ENCODE peak calls at places on chromosomes 1 and 21, in ten cellular contexts. J is pancreas, Q is heart left ventricle, X is type B pancreatic cell, U is nephron progenitor cell, F is adrenal gland, M is Calu3, L is heart right ventricle, A is left ventricle myocardium inferior, B is astrocyte of the spinal cord. H is an unnamed sample.

GRCh38 chr1:171596705-171597104 is 25.3 kb upstream of the MYOCOS start:
- DNase-seq in J (no peak), Q (no peak), X (no peak), U (no peak), F (no peak), M (no peak), L (no peak), A (no peak), B (no peak), H (no peak)

GRCh38 chr1:10267319-10267718 is 56.9 kb downstream of the KIF1B start:
- DNase-seq in J (no peak), Q (no peak), X (no peak), U (no peak), F (no peak), M (no peak), L (peak; percentile 37), A (no peak), B (peak; percentile 39), H (no peak)

GRCh38 chr1:32335951-32336867 is at the start of gene MARCKSL1:
- DNase-seq in J (peak; percentile 64), Q (peak; percentile 92), X (peak; percentile 91), U (peak; percentile 93), F (peak; percentile 69), M (peak; percentile 85), L (peak; percentile 84), A (peak; percentile 88), B (peak; percentile 65), H (peak; percentile 93)

GRCh38 chr21:34802180-34802899 is 133.5 kb downstream of the CLIC6 start:
- DNase-seq in J (no peak), Q (no peak), X (no peak), U (no peak), F (no peak), M (no peak), L (no peak), A (no peak), B (no peak), H (no peak)

GRCh38 chr1:165288301-165289120 is 68.0 kb downstream of the LMX1A start:
- DNase-seq in J (no peak), Q (no peak), X (no peak), U (peak; percentile 38), F (no peak), M (peak; percentile 20), L (no peak), A (no peak), B (no peak), H (no peak)

GRCh38 chr21:15557925-15558324 is 171.9 kb upstream of the USP25 start:
- DNase-seq in J (no peak), Q (no peak), X (no peak), U (no peak), F (no peak), M (no peak), L (no peak), A (no peak), B (no peak), H (no peak)

GRCh38 chr1:160522622-160523345 is at the start of gene SLAMF6:
- DNase-seq in J (no peak), Q (no peak), X (no peak), U (no peak), F (no peak), M (peak; percentile 27), L (no peak), A (no peak), B (no peak), H (no peak)

GRCh38 chr1:85975770-85976386 is 180.7 kb downstream of the COL24A1 start:
- DNase-seq in J (no peak), Q (no peak), X (no peak), U (no peak), F (no peak), M (no peak), L (no peak), A (no peak), B (no peak), H (no peak)

GRCh38 chr1:15669074-15669473 is 15.0 kb upstream of the PLEKHM2 start:
- DNase-seq in J (no peak), Q (no peak), X (no peak), U (no peak), F (no peak), M (no peak), L (no peak), A (no peak), B (no peak), H (no peak)

GRCh38 chr1:98908980-98909379 is 95.7 kb downstream of the PLPPR5 start:
- DNase-seq in J (no peak), Q (no peak), X (no peak), U (no peak), F (no peak), M (no peak), L (no peak), A (no peak), B (no peak), H (no peak)

GRCh38 chr1:66624412-66625060 is 90.6 kb downstream of the SGIP1 start:
- DNase-seq in J (no peak), Q (no peak), X (no peak), U (no peak), F (no peak), M (no peak), L (no peak), A (no peak), B (peak; percentile 69), H (no peak)

GRCh38 chr1:22535399-22535798 is 27.9 kb upstream of the EPHA8 start:
- DNase-seq in J (no peak), Q (peak; percentile 16), X (no peak), U (no peak), F (no peak), M (no peak), L (no peak), A (no peak), B (no peak), H (no peak)

GRCh38 chr1:111225717-111226400 is 1.7 kb upstream of the CHI3L2 start:
- DNase-seq in J (no peak), Q (no peak), X (no peak), U (no peak), F (no peak), M (no peak), L (no peak), A (no peak), B (peak; percentile 47), H (no peak)

DNA sequence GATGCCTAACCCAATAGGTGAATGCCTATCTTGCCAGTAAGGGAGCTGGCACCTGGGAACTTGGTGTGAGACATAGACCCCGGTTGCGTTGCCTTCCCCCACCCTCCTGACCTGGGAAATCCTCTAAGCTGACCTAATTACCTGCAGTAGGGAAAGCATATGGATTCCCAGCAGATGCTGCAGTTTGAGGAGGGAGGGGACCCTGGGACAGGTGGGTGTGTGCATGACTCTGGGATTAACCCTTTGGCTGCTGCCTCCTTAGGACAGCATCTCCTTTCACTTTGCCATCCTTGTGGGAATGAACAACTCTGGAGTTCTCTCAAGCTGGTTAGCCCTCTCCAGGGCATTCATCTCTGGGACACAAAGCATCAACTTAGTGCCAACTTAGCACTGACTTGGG is 16.4 kb upstream of the NFASC start:
- DNase-seq in J (no peak), Q (no peak), X (no peak), U (no peak), F (no peak), M (no peak), L (no peak), A (no peak), B (no peak), H (no peak)
- TF ChIP-seq CTCF in J (no peak), Q (no peak), X (no peak), U (no peak), F (no peak), M (no peak), L (no peak), A (no peak), B (no peak), H (no peak)

GRCh38 chr1:209875510-209875909 is 47.7 kb downstream of the UTP25 start:
- DNase-seq in J (no peak), Q (no peak), X (no peak), U (peak; percentile 12), F (peak; percentile 52), M (peak; percentile 31), L (no peak), A (no peak), B (peak; percentile 92), H (no peak)
- TF ChIP-seq CTCF in J (no peak), Q (no peak), X (peak; percentile 50), U (peak; percentile 38), F (peak; percentile 54), M (no peak), L (no peak), A (peak; percentile 21), B (peak; percentile 60), H (peak; percentile 11)

GRCh38 chr1:223331929-223332328 is 32.0 kb downstream of the SUSD4 start:
- DNase-seq in J (no peak), Q (no peak), X (no peak), U (no peak), F (no peak), M (no peak), L (no peak), A (no peak), B (peak; percentile 53), H (no peak)

GRCh38 chr1:223337174-223337869 is 26.7 kb downstream of the SUSD4 start:
- DNase-seq in J (no peak), Q (no peak), X (no peak), U (no peak), F (no peak), M (no peak), L (no peak), A (no peak), B (no peak), H (no peak)

GRCh38 chr1:223332997-223333396 is 31.0 kb downstream of the SUSD4 start:
- DNase-seq in J (no peak), Q (no peak), X (peak; percentile 37), U (no peak), F (no peak), M (no peak), L (no peak), A (no peak), B (no peak), H (no peak)

GRCh38 chr1:223331301-223331700 is 32.7 kb downstream of the SUSD4 start:
- DNase-seq in J (no peak), Q (no peak), X (peak; percentile 31), U (no peak), F (no peak), M (no peak), L (no peak), A (no peak), B (peak; percentile 1), H (no peak)

GRCh38 chr1:223334156-223334555 is 29.8 kb downstream of the SUSD4 start:
- DNase-seq in J (no peak), Q (no peak), X (no peak), U (no peak), F (no peak), M (no peak), L (no peak), A (no peak), B (no peak), H (no peak)
- TF ChIP-seq CTCF in J (no peak), Q (no peak), X (no peak), U (no peak), F (no peak), M (no peak), L (no peak), A (no peak), B (no peak), H (no peak)

GRCh38 chr21:45357436-45358260 is 47.3 kb upstream of the COL18A1 start:
- DNase-seq in J (no peak), Q (peak; percentile 81), X (no peak), U (no peak), F (no peak), M (no peak), L (peak; percentile 75), A (peak; percentile 73), B (no peak), H (peak; percentile 67)
- TF ChIP-seq CTCF in J (no peak), Q (no peak), X (peak; percentile 31), U (peak; percentile 19), F (no peak), M (no peak), L (no peak), A (no peak), B (peak; percentile 27), H (no peak)

H was measured in testis.